ENCODE peak calls at places on chromosome 17, in seven cellular contexts. P, O, U, W, Y, S and L are unnamed samples.

GRCh38 chr17:4017377-4017776 is 53.1 kb upstream of the ATP2A3 start:
- DNase-seq in S (no peak), O (no peak), Y (no peak), U (no peak), P (no peak), W (no peak), L (no peak)

GRCh38 chr17:77637807-77638182 is 320.7 kb upstream of the TNRC6C start:
- DNase-seq in Y (no peak), W (peak; percentile 61), U (no peak), P (no peak), S (no peak), O (no peak), L (no peak)

GRCh38 chr17:15490634-15491261 is 23.3 kb upstream of the CDRT4 start:
- DNase-seq in P (peak; percentile 68), W (peak; percentile 69), Y (peak; percentile 70), U (no peak), O (peak; percentile 98), S (no peak), L (no peak)

GRCh38 chr17:9261059-9262029 is 240.0 kb downstream of the NTN1 start:
- DNase-seq in S (no peak), O (no peak), P (no peak), U (no peak), Y (no peak), W (peak; percentile 45), L (no peak)

GRCh38 chr17:18157354-18157985 is 26.2 kb upstream of the ALKBH5 start:
- DNase-seq in Y (no peak), S (no peak), U (no peak), P (no peak), O (no peak), W (no peak), L (no peak)

GRCh38 chr17:11742891-11743290 is 144.6 kb downstream of the DNAH9 start:
- DNase-seq in Y (no peak), O (no peak), W (no peak), P (no peak), U (no peak), S (no peak), L (no peak)

GRCh38 chr17:62703269-62703775 is 75.9 kb downstream of the MRC2 start:
- DNase-seq in O (peak; percentile 75), Y (no peak), S (no peak), U (no peak), W (no peak), P (peak; percentile 48), L (no peak)

GRCh38 chr17:5164465-5164864 is 27.2 kb downstream of the ZNF594 start:
- DNase-seq in P (no peak), W (no peak), S (no peak), Y (no peak), O (no peak), U (no peak), L (no peak)

GRCh38 chr17:19533718-19534561 is at the start of gene SLC47A1:
- DNase-seq in S (no peak), O (no peak), Y (peak; percentile 70), W (peak; percentile 89), P (peak; percentile 63), U (no peak), L (no peak)

GRCh38 chr17:65332375-65332774 is 195.2 kb downstream of the RGS9 start:
- DNase-seq in W (peak; percentile 35), Y (no peak), O (peak; percentile 56), U (no peak), P (peak; percentile 49), S (no peak), L (no peak)

GRCh38 chr17:82301916-82302497 is 15.4 kb downstream of the CD7 start:
- DNase-seq in U (peak; percentile 42), O (no peak), P (no peak), S (no peak), W (peak; percentile 61), Y (no peak), L (no peak)

GRCh38 chr17:29393451-29393850 is 3.3 kb downstream of the TAOK1 start:
- DNase-seq in U (no peak), P (peak; percentile 71), Y (no peak), O (no peak), W (no peak), S (no peak), L (no peak)

GRCh38 chr17:28472871-28473497 is 460 bp upstream of the SLC13A2 start:
- DNase-seq in S (no peak), Y (no peak), U (no peak), P (no peak), O (no peak), W (no peak), L (no peak)

GRCh38 chr17:30380643-30381419 is 2.1 kb downstream of the CPD start:
- DNase-seq in W (no peak), P (peak; percentile 9), S (no peak), O (no peak), Y (no peak), U (no peak), L (no peak)

GRCh38 chr17:39722965-39723848 is 7.1 kb downstream of the MIEN1 start:
- DNase-seq in S (no peak), U (no peak), Y (no peak), W (peak; percentile 93), P (no peak), O (no peak), L (no peak)

GRCh38 chr17:18992454-18993130 is 12.0 kb downstream of the FAM83G start:
- DNase-seq in S (peak; percentile 88), P (no peak), W (no peak), Y (no peak), O (no peak), U (no peak), L (no peak)

GRCh38 chr17:70661342-70662222 is 492.2 kb downstream of the KCNJ2 start:
- DNase-seq in W (no peak), S (peak; percentile 98), U (no peak), O (peak; percentile 49), P (no peak), Y (no peak), L (no peak)

GRCh38 chr17:9767432-9767991 is 23.9 kb downstream of the DHRS7C start:
- DNase-seq in W (no peak), Y (no peak), P (no peak), S (no peak), O (no peak), U (no peak), L (no peak)

GRCh38 chr17:43953746-43954145 is at the start of gene PYY:
- DNase-seq in O (no peak), P (no peak), U (no peak), W (peak; percentile 80), Y (no peak), S (no peak), L (no peak)

GRCh38 chr17:60601443-60602384 is 1.7 kb downstream of the PPM1D start:
- DNase-seq in P (peak; percentile 96), W (peak; percentile 72), O (peak; percentile 51), S (peak; percentile 89), U (peak; percentile 9), Y (no peak), L (no peak)

GRCh38 chr17:5757306-5757907 is 173.1 kb upstream of the NLRP1 start:
- DNase-seq in O (no peak), P (no peak), Y (no peak), S (no peak), U (no peak), W (no peak), L (no peak)

GRCh38 chr17:64326420-64327054 is 63.5 kb upstream of the TEX2 start:
- DNase-seq in W (no peak), O (peak; percentile 78), U (no peak), S (no peak), Y (peak; percentile 89), P (peak; percentile 83), L (no peak)

GRCh38 chr17:2393184-2393953 is 7.5 kb downstream of the MNT start:
- DNase-seq in P (peak; percentile 96), S (peak; percentile 61), O (peak; percentile 77), U (peak; percentile 89), W (peak; percentile 99), Y (peak; percentile 97), L (peak; percentile 96)

GRCh38 chr17:7045492-7046126 is 1.7 kb upstream of the SLC16A11 start:
- DNase-seq in S (peak; percentile 87), O (peak; percentile 66), W (peak; percentile 60), Y (no peak), P (peak; percentile 89), U (peak; percentile 36), L (no peak)

GRCh38 chr17:56896217-56896967 is 17.5 kb downstream of the TRIM25 start:
- DNase-seq in O (no peak), S (no peak), Y (no peak), U (no peak), W (no peak), P (no peak), L (no peak)

GRCh38 chr17:53472586-53472985 is 350.1 kb upstream of the KIF2B start:
- DNase-seq in Y (no peak), P (peak; percentile 0), S (no peak), U (no peak), O (peak; percentile 40), W (no peak), L (no peak)

GRCh38 chr17:40283662-40284061 is 4.0 kb upstream of the CDC6 start:
- DNase-seq in O (peak; percentile 90), S (no peak), Y (no peak), P (peak; percentile 75), W (no peak), U (no peak), L (no peak)

GRCh38 chr17:64406321-64407200 is 15.9 kb upstream of the PECAM1 start:
- DNase-seq in Y (no peak), W (no peak), P (no peak), O (peak; percentile 28), U (no peak), S (no peak), L (no peak)

GRCh38 chr17:35189291-35189690 is 4.9 kb downstream of the SLC35G3 start:
- DNase-seq in Y (no peak), O (peak; percentile 32), S (no peak), U (no peak), W (no peak), P (no peak), L (no peak)

GRCh38 chr17:28101919-28102318 is 59.4 kb downstream of the NLK start:
- DNase-seq in Y (no peak), S (no peak), O (no peak), P (no peak), U (no peak), W (no peak), L (no peak)

GRCh38 chr17:34584805-34585416 is 5.5 kb downstream of the TMEM132E start:
- DNase-seq in Y (no peak), U (no peak), O (peak; percentile 36), W (peak; percentile 62), P (peak; percentile 5), S (no peak), L (no peak)

GRCh38 chr17:33144837-33145236 is 148.3 kb downstream of the ASIC2 start:
- DNase-seq in Y (no peak), W (no peak), S (no peak), P (no peak), U (no peak), O (no peak), L (no peak)

GRCh38 chr17:69269174-69269998 is 40.8 kb upstream of the ABCA10 start:
- DNase-seq in Y (no peak), S (no peak), O (peak; percentile 38), U (no peak), W (no peak), P (peak; percentile 85), L (no peak)